ENCODE peak calls at places on chromosome 22, in ten cellular contexts. C is D341Med; M is CD8-positive, alpha-beta memory T cell; F is HepG2; P is activated CD4-positive, CD25-positive, alpha-beta regulatory T cell treated with anti-CD3 and anti-CD28 coated beads, Interleukin-2, amount 50 U/mL, for 16 hours; G is K562; W is mammary epithelial cell; B is right lobe of liver; V is stomach; X is AG09319. Q is an unnamed sample.

GRCh38 chr22:31937328-31937727 is 7.0 kb upstream of the YWHAH start:
- DNase-seq in C (no peak), M (no peak), F (no peak), P (no peak), G (peak), W (no peak), B (no peak), V (no peak), X (no peak), Q (no peak)

GRCh38 chr22:24214467-24215285 is 30.2 kb downstream of the GGT5 start:
- DNase-seq in C (no peak), M (no peak), F (no peak), P (no peak), G (no peak), W (no peak), B (no peak), V (no peak), X (no peak), Q (no peak)

GRCh38 chr22:19822301-19823117 is 32.2 kb downstream of the GNB1L start:
- DNase-seq in C (peak), M (no peak), F (no peak), P (no peak), G (no peak), W (no peak), B (peak), V (peak), X (no peak), Q (no peak)

GRCh38 chr22:25452116-25452700 is 112.3 kb upstream of the GRK3 start:
- DNase-seq in C (no peak), M (no peak), F (no peak), P (no peak), G (no peak), W (no peak), B (no peak), V (no peak), X (no peak), Q (no peak)

GRCh38 chr22:49911881-49912625 is 6.2 kb downstream of the ALG12 start:
- DNase-seq in C (no peak), M (no peak), F (no peak), P (no peak), G (no peak), W (no peak), B (no peak), V (no peak), X (no peak), Q (no peak)

GRCh38 chr22:17057959-17058814 is 26.6 kb upstream of the IL17RA start:
- DNase-seq in C (peak), M (peak), F (peak), P (no peak), G (peak), W (peak), B (peak), V (peak), X (peak), Q (no peak)

GRCh38 chr22:50308986-50309600 is 1.6 kb upstream of the PLXNB2 start:
- DNase-seq in C (no peak), M (no peak), F (no peak), P (no peak), G (no peak), W (no peak), B (peak), V (no peak), X (no peak), Q (no peak)

GRCh38 chr22:24830205-24830979 is 24.4 kb downstream of the SGSM1 start:
- DNase-seq in C (no peak), M (no peak), F (no peak), P (no peak), G (no peak), W (no peak), B (no peak), V (no peak), X (no peak), Q (no peak)

GRCh38 chr22:36430863-36431262 is 43.1 kb upstream of the MYH9 start:
- DNase-seq in C (no peak), M (no peak), F (peak), P (no peak), G (peak), W (no peak), B (no peak), V (no peak), X (no peak), Q (no peak)

GRCh38 chr22:31962392-31963113 is 18.2 kb downstream of the YWHAH start:
- DNase-seq in C (no peak), M (no peak), F (no peak), P (no peak), G (no peak), W (no peak), B (no peak), V (no peak), X (no peak), Q (no peak)

GRCh38 chr22:39183991-39184585 is 31.6 kb upstream of the CBX7 start:
- DNase-seq in C (peak), M (no peak), F (peak), P (no peak), G (peak), W (no peak), B (no peak), V (no peak), X (no peak), Q (no peak)

GRCh38 chr22:17896552-17896951 is 122.3 kb upstream of the BID start:
- DNase-seq in C (peak), M (no peak), F (no peak), P (no peak), G (no peak), W (no peak), B (no peak), V (peak), X (no peak), Q (no peak)

GRCh38 chr22:29813563-29813962 is 24.5 kb downstream of the ASCC2 start:
- DNase-seq in C (no peak), M (no peak), F (no peak), P (no peak), G (peak), W (no peak), B (no peak), V (no peak), X (no peak), Q (no peak)

GRCh38 chr22:29820941-29821789 is 16.9 kb downstream of the ASCC2 start:
- DNase-seq in C (no peak), M (no peak), F (peak), P (no peak), G (peak), W (peak), B (peak), V (peak), X (peak), Q (no peak)

GRCh38 chr22:41240377-41241132 is at the start of gene CHADL:
- DNase-seq in C (no peak), M (no peak), F (peak), P (no peak), G (no peak), W (no peak), B (no peak), V (no peak), X (no peak), Q (peak)

GRCh38 chr22:28582806-28583205 is 96.8 kb downstream of the TTC28 start:
- DNase-seq in C (no peak), M (no peak), F (no peak), P (no peak), G (no peak), W (peak), B (no peak), V (no peak), X (peak), Q (no peak)

GRCh38 chr22:38964989-38965388 is 7.6 kb downstream of the APOBEC3A start:
- DNase-seq in C (no peak), M (no peak), F (no peak), P (no peak), G (no peak), W (no peak), B (no peak), V (no peak), X (no peak), Q (no peak)

GRCh38 chr22:38950527-38951111 is 6.8 kb upstream of the APOBEC3A start:
- DNase-seq in C (no peak), M (no peak), F (no peak), P (no peak), G (no peak), W (no peak), B (no peak), V (no peak), X (no peak), Q (no peak)

GRCh38 chr22:23716811-23717801 is 26.3 kb downstream of the RGL4 start:
- DNase-seq in C (peak), M (peak), F (peak), P (peak), G (peak), W (peak), B (peak), V (peak), X (peak), Q (peak)

GRCh38 chr22:17580461-17581031 is 17.2 kb downstream of the SLC25A18 start:
- DNase-seq in C (no peak), M (no peak), F (peak), P (no peak), G (no peak), W (no peak), B (peak), V (peak), X (no peak), Q (no peak)

GRCh38 chr22:47107431-47107830 is 345.0 kb downstream of the TBC1D22A start:
- DNase-seq in C (no peak), M (no peak), F (no peak), P (no peak), G (no peak), W (peak), B (no peak), V (no peak), X (peak), Q (no peak)

GRCh38 chr22:48327721-48328120 is 1500.0 kb downstream of the BRD1 start:
- DNase-seq in C (no peak), M (no peak), F (no peak), P (no peak), G (no peak), W (no peak), B (no peak), V (no peak), X (no peak), Q (no peak)

GRCh38 chr22:33465554-33465953 is 407.4 kb upstream of the SYN3 start:
- DNase-seq in C (no peak), M (no peak), F (no peak), P (no peak), G (no peak), W (no peak), B (no peak), V (no peak), X (no peak), Q (no peak)

GRCh38 chr22:50112151-50113118 is 22.6 kb downstream of the MOV10L1 start:
- DNase-seq in C (no peak), M (no peak), F (no peak), P (no peak), G (no peak), W (peak), B (peak), V (no peak), X (no peak), Q (no peak)

GRCh38 chr22:45552580-45553332 is 50.1 kb downstream of the FBLN1 start:
- DNase-seq in C (no peak), M (no peak), F (no peak), P (no peak), G (no peak), W (peak), B (peak), V (peak), X (peak), Q (no peak)

GRCh38 chr22:49760280-49760629 is 67.4 kb downstream of the BRD1 start:
- DNase-seq in C (peak), M (no peak), F (no peak), P (no peak), G (no peak), W (peak), B (no peak), V (no peak), X (no peak), Q (peak)

GRCh38 chr22:19109198-19110063 is 12.8 kb downstream of the DGCR2 start:
- DNase-seq in C (no peak), M (peak), F (peak), P (peak), G (peak), W (peak), B (no peak), V (peak), X (peak), Q (no peak)

GRCh38 chr22:29316429-29316828 is 932 bp upstream of the RASL10A start:
- DNase-seq in C (peak), M (no peak), F (no peak), P (no peak), G (no peak), W (no peak), B (no peak), V (no peak), X (no peak), Q (no peak)

GRCh38 chr22:44309137-44309536 is 3.6 kb downstream of the SHISAL1 start:
- DNase-seq in C (peak), M (no peak), F (no peak), P (no peak), G (no peak), W (peak), B (no peak), V (no peak), X (peak), Q (no peak)

GRCh38 chr22:31342389-31343125 is 3.6 kb downstream of the PATZ1 start:
- DNase-seq in C (no peak), M (no peak), F (no peak), P (no peak), G (no peak), W (no peak), B (no peak), V (no peak), X (no peak), Q (no peak)

GRCh38 chr22:47233316-47234243 is 471.1 kb downstream of the TBC1D22A start:
- DNase-seq in C (no peak), M (no peak), F (no peak), P (no peak), G (no peak), W (no peak), B (no peak), V (no peak), X (no peak), Q (no peak)

GRCh38 chr22:49616356-49617231 is 211.1 kb downstream of the BRD1 start:
- DNase-seq in C (no peak), M (no peak), F (no peak), P (no peak), G (no peak), W (no peak), B (no peak), V (no peak), X (no peak), Q (peak)

GRCh38 chr22:25114369-25115362 is 85.0 kb upstream of the CRYBB3 start:
- DNase-seq in C (no peak), M (no peak), F (peak), P (no peak), G (no peak), W (peak), B (no peak), V (no peak), X (no peak), Q (no peak)

GRCh38 chr22:29342577-29343312 is 27.2 kb upstream of the RASL10A start:
- DNase-seq in C (no peak), M (no peak), F (peak), P (no peak), G (peak), W (no peak), B (no peak), V (peak), X (no peak), Q (no peak)

GRCh38 chr22:45478108-45478771 is 24.4 kb upstream of the FBLN1 start:
- DNase-seq in C (no peak), M (no peak), F (peak), P (no peak), G (no peak), W (no peak), B (no peak), V (no peak), X (peak), Q (no peak)

GRCh38 chr22:27327497-27327896 is 474.1 kb downstream of the MN1 start:
- DNase-seq in C (no peak), M (no peak), F (no peak), P (no peak), G (no peak), W (no peak), B (no peak), V (no peak), X (no peak), Q (no peak)

GRCh38 chr22:23537421-23537820 is 42.7 kb downstream of the IGLL1 start:
- DNase-seq in C (peak), M (no peak), F (no peak), P (no peak), G (no peak), W (no peak), B (no peak), V (no peak), X (no peak), Q (no peak)

GRCh38 chr22:44741929-44742328 is 10.4 kb upstream of the ARHGAP8 start:
- DNase-seq in C (no peak), M (no peak), F (no peak), P (no peak), G (no peak), W (no peak), B (no peak), V (no peak), X (no peak), Q (no peak)

GRCh38 chr22:19062909-19063308 is 59.3 kb downstream of the DGCR2 start:
- DNase-seq in C (peak), M (no peak), F (no peak), P (no peak), G (no peak), W (no peak), B (no peak), V (no peak), X (no peak), Q (no peak)

Q was measured in NCI-H526.